ENCODE peak calls at places on chromosomes 16 and 17, in nine cellular contexts. M is nephron progenitor cell, X is GM12878, G is activated B cell treated with CpG ODN at 0.5 μM for 24 hours, S is GM13977, C is astrocyte of the cerebellum, O is epithelial cell of proximal tubule, Z is heart left ventricle, D is GM23338. P is an unnamed sample.

GRCh38 chr17:73342549-73343167 is 30.9 kb upstream of the CDC42EP4 start:
- DNase-seq in D (peak; percentile 37), Z (no peak), O (no peak), X (no peak), M (no peak), C (no peak), S (no peak), G (no peak), P (no peak)

GRCh38 chr16:79073560-79073959 is 527.0 kb downstream of the MAF start:
- DNase-seq in D (no peak), C (no peak), X (no peak), S (no peak), O (no peak), G (no peak), Z (no peak), M (no peak), P (no peak)

GRCh38 chr16:28321700-28322411 is 29.5 kb downstream of the SBK1 start:
- DNase-seq in C (no peak), M (peak; percentile 67), D (peak; percentile 84), O (no peak), X (no peak), G (peak; percentile 40), Z (no peak), S (peak; percentile 71), P (peak; percentile 66)

GRCh38 chr17:17572010-17572785 is 19.3 kb downstream of the PEMT start:
- DNase-seq in Z (no peak), D (no peak), S (no peak), C (no peak), X (no peak), G (no peak), O (no peak), M (no peak), P (no peak)

GRCh38 chr16:17602678-17603077 is 131.9 kb upstream of the XYLT1 start:
- DNase-seq in C (no peak), D (no peak), X (no peak), O (no peak), Z (no peak), G (no peak), S (no peak), M (no peak), P (no peak)

GRCh38 chr17:7816926-7817642 is 16.9 kb upstream of the KDM6B start:
- DNase-seq in X (no peak), M (no peak), Z (no peak), S (no peak), G (no peak), D (no peak), O (no peak), C (no peak), P (no peak)

GRCh38 chr16:7209598-7209997 is 123.0 kb upstream of the RBFOX1 start:
- DNase-seq in M (no peak), S (no peak), X (no peak), O (no peak), G (no peak), D (no peak), C (no peak), Z (no peak), P (no peak)

GRCh38 chr17:40341808-40342574 is 22.5 kb downstream of the GJD3 start:
- DNase-seq in M (peak; percentile 91), S (no peak), C (no peak), D (peak; percentile 87), Z (peak; percentile 92), X (no peak), G (no peak), O (no peak), P (no peak)

GRCh38 chr17:19308398-19308797 is 54.1 kb downstream of the B9D1 start:
- DNase-seq in G (no peak), X (no peak), Z (no peak), C (no peak), D (no peak), O (no peak), S (no peak), M (no peak), P (no peak)

GRCh38 chr17:76048711-76049110 is 21.6 kb upstream of the EVPL start:
- DNase-seq in D (peak; percentile 61), X (no peak), M (no peak), C (peak; percentile 26), G (no peak), O (no peak), S (no peak), Z (no peak), P (no peak)

GRCh38 chr17:28937044-28937729 is 14.1 kb downstream of the PHF12 start:
- DNase-seq in Z (no peak), O (no peak), C (no peak), S (no peak), X (no peak), M (no peak), G (no peak), D (peak; percentile 22), P (no peak)

GRCh38 chr17:68674271-68674925 is 73.2 kb upstream of the FAM20A start:
- DNase-seq in Z (no peak), C (no peak), D (peak; percentile 11), G (no peak), S (no peak), O (no peak), X (no peak), M (no peak), P (no peak)

GRCh38 chr17:68675723-68676122 is 74.6 kb upstream of the FAM20A start:
- DNase-seq in Z (no peak), M (no peak), O (no peak), C (no peak), X (no peak), D (no peak), G (no peak), S (no peak), P (no peak)

GRCh38 chr17:68679882-68680281 is 78.7 kb upstream of the FAM20A start:
- DNase-seq in X (no peak), Z (no peak), S (no peak), O (no peak), M (no peak), D (no peak), C (no peak), G (no peak), P (no peak)

GRCh38 chr17:68676856-68677255 is 75.7 kb upstream of the FAM20A start:
- DNase-seq in S (no peak), D (peak; percentile 22), O (no peak), C (no peak), X (no peak), Z (no peak), G (no peak), M (no peak), P (no peak)
- TF ChIP-seq CTCF in S (no peak), D (no peak), O (no peak), C (no peak), X (no peak), Z (no peak), G (no peak), M (no peak), P (no peak)

GRCh38 chr17:15432807-15433547 is 34.4 kb downstream of the CDRT4 start:
- DNase-seq in O (no peak), X (no peak), M (no peak), Z (no peak), S (no peak), C (no peak), G (no peak), D (no peak), P (no peak)

GRCh38 chr17:15440347-15440746 is 27.1 kb downstream of the CDRT4 start:
- DNase-seq in S (no peak), M (no peak), O (no peak), D (no peak), G (no peak), C (no peak), X (no peak), Z (no peak), P (no peak)

GRCh38 chr17:15441315-15441714 is 26.1 kb downstream of the CDRT4 start:
- DNase-seq in D (no peak), M (no peak), Z (no peak), G (no peak), C (no peak), X (no peak), S (no peak), O (no peak), P (no peak)

GRCh38 chr17:15431766-15432165 is 35.7 kb downstream of the CDRT4 start:
- DNase-seq in M (no peak), G (no peak), C (no peak), D (no peak), S (no peak), X (no peak), O (no peak), Z (no peak), P (no peak)

GRCh38 chr17:15436399-15437369 is 30.7 kb downstream of the CDRT4 start:
- DNase-seq in G (no peak), Z (peak; percentile 72), S (no peak), C (no peak), X (no peak), O (peak; percentile 15), D (peak; percentile 62), M (no peak), P (no peak)
- TF ChIP-seq CTCF in G (no peak), Z (peak; percentile 41), S (peak; percentile 9), C (peak; percentile 21), X (peak; percentile 15), O (peak; percentile 44), D (peak; percentile 61), M (no peak), P (peak; percentile 41)

GRCh38 chr17:44137891-44138709 is 3.6 kb upstream of the HROB start:
- DNase-seq in M (peak; percentile 50), C (peak; percentile 96), X (no peak), D (peak; percentile 80), O (peak; percentile 90), S (peak; percentile 60), Z (peak; percentile 80), G (no peak), P (peak; percentile 40)
- TF ChIP-seq CTCF in M (no peak), C (no peak), X (no peak), D (no peak), O (no peak), S (no peak), Z (no peak), G (no peak), P (no peak)

DNA sequence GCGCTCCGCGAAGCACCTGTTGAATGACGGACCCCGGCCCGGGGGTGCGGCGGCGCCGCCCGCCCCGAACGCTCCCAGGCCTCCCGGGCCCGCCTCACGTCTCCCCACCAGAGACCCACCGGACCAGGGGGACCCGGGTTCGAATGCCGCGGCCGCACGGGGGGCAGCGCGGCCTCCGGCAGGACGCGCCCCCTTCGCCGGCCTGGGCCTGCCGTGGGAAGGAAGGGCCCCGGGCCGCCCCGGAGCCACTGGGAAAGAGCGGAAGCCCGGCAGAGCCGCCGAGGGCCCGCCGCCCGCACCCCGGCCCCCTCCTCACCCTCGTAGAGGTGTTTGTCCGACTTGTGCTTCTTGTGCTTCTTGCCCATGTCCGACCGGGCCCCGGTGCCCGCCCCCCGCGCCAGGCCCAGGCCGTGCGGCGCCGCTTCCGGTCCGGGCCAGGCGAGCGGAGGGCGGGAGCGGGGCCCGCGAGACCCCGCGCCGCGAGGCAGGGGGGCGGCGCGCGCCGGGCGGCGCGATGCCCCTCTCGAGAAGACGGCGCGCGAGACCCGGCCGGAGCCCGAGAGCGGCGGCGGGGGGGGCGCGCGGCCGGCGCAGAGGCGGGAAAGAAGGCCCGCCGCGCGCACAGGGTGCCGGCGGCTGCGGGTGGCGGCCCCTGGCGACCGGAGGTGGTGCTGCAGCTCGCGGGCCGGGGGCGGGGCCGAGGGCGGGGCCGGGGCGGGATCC is at the start of gene BRD7:
- DNase-seq in Z (peak; percentile 85), D (peak; percentile 70), S (peak; percentile 96), C (no peak), X (no peak), G (peak; percentile 79), M (peak; percentile 78), O (no peak), P (peak; percentile 72)
- TF ChIP-seq CTCF in Z (peak; percentile 76), D (no peak), S (peak; percentile 78), C (peak; percentile 4), X (no peak), G (no peak), M (no peak), O (no peak), P (peak; percentile 62)

P was measured in neural crest cell.